ENCODE peak calls at places on chromosome 13, in ten cellular contexts. V, Q, Z, F, A, T, K, M, N and U are unnamed samples.

GRCh38 chr13:35157143-35157755 is 215.2 kb downstream of the NBEA start:
- DNase-seq in V (peak), Q (peak), Z (no peak), F (no peak), A (no peak), T (no peak), K (peak), M (peak), N (no peak), U (peak)

GRCh38 chr13:42740753-42741152 is 40.6 kb upstream of the FAM216B start:
- DNase-seq in V (no peak), Q (no peak), Z (no peak), F (no peak), A (no peak), T (no peak), K (no peak), M (peak), N (no peak), U (peak)

GRCh38 chr13:110265682-110266430 is 41.1 kb downstream of the COL4A1 start:
- DNase-seq in V (no peak), Q (no peak), Z (no peak), F (no peak), A (no peak), T (no peak), K (no peak), M (no peak), N (no peak), U (peak)

GRCh38 chr13:98974053-98974452 is 3.8 kb downstream of the DOCK9 start:
- DNase-seq in V (no peak), Q (no peak), Z (no peak), F (no peak), A (no peak), T (no peak), K (no peak), M (no peak), N (no peak), U (no peak)

GRCh38 chr13:30622551-30622950 is 4.8 kb downstream of the USPL1 start:
- DNase-seq in V (no peak), Q (no peak), Z (no peak), F (no peak), A (no peak), T (no peak), K (no peak), M (no peak), N (no peak), U (no peak)

GRCh38 chr13:75404721-75405120 is 77.2 kb downstream of the TBC1D4 start:
- DNase-seq in V (no peak), Q (peak), Z (no peak), F (no peak), A (no peak), T (no peak), K (no peak), M (no peak), N (no peak), U (no peak)

GRCh38 chr13:113786262-113786841 is 27.3 kb downstream of the TMEM255B start:
- DNase-seq in V (no peak), Q (no peak), Z (no peak), F (no peak), A (no peak), T (no peak), K (peak), M (no peak), N (peak), U (no peak)

GRCh38 chr13:76016799-76017198 is 380.7 kb downstream of the LMO7 start:
- DNase-seq in V (peak), Q (no peak), Z (no peak), F (no peak), A (no peak), T (no peak), K (peak), M (no peak), N (no peak), U (no peak)

GRCh38 chr13:30133976-30134375 is 173.4 kb downstream of the KATNAL1 start:
- DNase-seq in V (peak), Q (no peak), Z (no peak), F (no peak), A (peak), T (no peak), K (peak), M (no peak), N (no peak), U (no peak)

GRCh38 chr13:61255035-61255796 is 160.4 kb downstream of the PCDH20 start:
- DNase-seq in V (no peak), Q (no peak), Z (no peak), F (no peak), A (no peak), T (no peak), K (no peak), M (no peak), N (no peak), U (no peak)

GRCh38 chr13:114104626-114105350 is 27.6 kb downstream of the RASA3 start:
- DNase-seq in V (no peak), Q (no peak), Z (no peak), F (no peak), A (no peak), T (no peak), K (no peak), M (no peak), N (peak), U (peak)

GRCh38 chr13:40251343-40252032 is 415.0 kb downstream of the FOXO1 start:
- DNase-seq in V (no peak), Q (no peak), Z (no peak), F (no peak), A (no peak), T (no peak), K (no peak), M (no peak), N (no peak), U (no peak)

GRCh38 chr13:110319774-110320509 is 12.9 kb downstream of the COL4A2 start:
- DNase-seq in V (peak), Q (no peak), Z (no peak), F (no peak), A (no peak), T (no peak), K (no peak), M (no peak), N (no peak), U (no peak)

GRCh38 chr13:59345316-59345715 is 818.4 kb downstream of the DIAPH3 start:
- DNase-seq in V (no peak), Q (peak), Z (no peak), F (no peak), A (no peak), T (no peak), K (no peak), M (no peak), N (no peak), U (no peak)

GRCh38 chr13:33251131-33251629 is 34.4 kb downstream of the STARD13 start:
- DNase-seq in V (peak), Q (peak), Z (no peak), F (no peak), A (no peak), T (peak), K (peak), M (no peak), N (no peak), U (peak)

GRCh38 chr13:74166286-74166685 is 32.1 kb upstream of the KLF12 start:
- DNase-seq in V (no peak), Q (no peak), Z (no peak), F (no peak), A (no peak), T (no peak), K (no peak), M (no peak), N (no peak), U (no peak)